ENCODE peak calls at places on chromosome 17, in six cellular contexts. One of them, this sample, is unnamed.

GRCh38 chr17:29169806-29170591 is 10.2 kb downstream of the MYO18A start:
- DNase-seq in GM23338: no peak
- DNase-seq in stomach: no peak
- DNase-seq in GM06990: no peak
- DNase-seq in B cell: no peak
- DNase-seq in neural progenitor cell: no peak
- DNase-seq in this sample: no peak

GRCh38 chr17:73640691-73641090 is 3.6 kb downstream of the SDK2 start:
- DNase-seq in GM23338: no peak
- DNase-seq in stomach: no peak
- DNase-seq in GM06990: no peak
- DNase-seq in B cell: no peak
- DNase-seq in neural progenitor cell: no peak
- DNase-seq in this sample: no peak

GRCh38 chr17:3667366-3668278 is 756 bp downstream of the TAX1BP3 start:
- DNase-seq in GM23338: peak
- DNase-seq in stomach: peak
- DNase-seq in GM06990: no peak
- DNase-seq in B cell: no peak
- DNase-seq in neural progenitor cell: peak
- DNase-seq in this sample: no peak

GRCh38 chr17:30236807-30237206 is 1.3 kb upstream of the SLC6A4 start:
- DNase-seq in GM23338: peak
- DNase-seq in stomach: peak
- DNase-seq in GM06990: no peak
- DNase-seq in B cell: peak
- DNase-seq in neural progenitor cell: peak
- DNase-seq in this sample: peak

GRCh38 chr17:67032382-67032781 is 12.0 kb upstream of the CACNG1 start:
- DNase-seq in GM23338: no peak
- DNase-seq in stomach: no peak
- DNase-seq in GM06990: no peak
- DNase-seq in B cell: no peak
- DNase-seq in neural progenitor cell: no peak
- DNase-seq in this sample: no peak

GRCh38 chr17:45253879-45254278 is 8.0 kb downstream of the SPATA32 start:
- DNase-seq in GM23338: no peak
- DNase-seq in stomach: no peak
- DNase-seq in GM06990: no peak
- DNase-seq in B cell: no peak
- DNase-seq in neural progenitor cell: no peak
- DNase-seq in this sample: no peak

GRCh38 chr17:13884347-13884746 is 185.0 kb upstream of the COX10 start:
- DNase-seq in GM23338: no peak
- DNase-seq in stomach: no peak
- DNase-seq in GM06990: no peak
- DNase-seq in B cell: no peak
- DNase-seq in neural progenitor cell: no peak
- DNase-seq in this sample: no peak

GRCh38 chr17:31452101-31452500 is 60.6 kb downstream of the RAB11FIP4 start:
- DNase-seq in GM23338: no peak
- DNase-seq in stomach: no peak
- DNase-seq in GM06990: no peak
- DNase-seq in B cell: no peak
- DNase-seq in neural progenitor cell: peak
- DNase-seq in this sample: no peak

GRCh38 chr17:71304498-71305158 is 816.2 kb upstream of the SOX9 start:
- DNase-seq in GM23338: peak
- DNase-seq in stomach: no peak
- DNase-seq in GM06990: no peak
- DNase-seq in B cell: no peak
- DNase-seq in neural progenitor cell: no peak
- DNase-seq in this sample: no peak

GRCh38 chr17:1947743-1948516 is 77.2 kb downstream of the RTN4RL1 start:
- DNase-seq in GM23338: no peak
- DNase-seq in stomach: no peak
- DNase-seq in GM06990: no peak
- DNase-seq in B cell: no peak
- DNase-seq in neural progenitor cell: no peak
- DNase-seq in this sample: no peak

GRCh38 chr17:48053758-48054237 is 5.6 kb downstream of the NFE2L1 start:
- DNase-seq in GM23338: peak
- DNase-seq in stomach: no peak
- DNase-seq in GM06990: no peak
- DNase-seq in B cell: no peak
- DNase-seq in neural progenitor cell: peak
- DNase-seq in this sample: no peak

GRCh38 chr17:6366144-6366755 is 68.7 kb downstream of the AIPL1 start:
- DNase-seq in GM23338: no peak
- DNase-seq in stomach: no peak
- DNase-seq in GM06990: no peak
- DNase-seq in B cell: no peak
- DNase-seq in neural progenitor cell: no peak
- DNase-seq in this sample: no peak

GRCh38 chr17:50201226-50201854 is at the start of gene COL1A1:
- DNase-seq in GM23338: peak
- DNase-seq in stomach: peak
- DNase-seq in GM06990: no peak
- DNase-seq in B cell: no peak
- DNase-seq in neural progenitor cell: peak
- DNase-seq in this sample: no peak

GRCh38 chr17:55641559-55642160 is 81.0 kb downstream of the TMEM100 start:
- DNase-seq in GM23338: peak
- DNase-seq in stomach: peak
- DNase-seq in GM06990: no peak
- DNase-seq in B cell: peak
- DNase-seq in neural progenitor cell: peak
- DNase-seq in this sample: peak

GRCh38 chr17:6574689-6575595 is 18.6 kb upstream of the PITPNM3 start:
- DNase-seq in GM23338: no peak
- DNase-seq in stomach: peak
- DNase-seq in GM06990: peak
- DNase-seq in B cell: peak
- DNase-seq in neural progenitor cell: peak
- DNase-seq in this sample: peak

DNA sequence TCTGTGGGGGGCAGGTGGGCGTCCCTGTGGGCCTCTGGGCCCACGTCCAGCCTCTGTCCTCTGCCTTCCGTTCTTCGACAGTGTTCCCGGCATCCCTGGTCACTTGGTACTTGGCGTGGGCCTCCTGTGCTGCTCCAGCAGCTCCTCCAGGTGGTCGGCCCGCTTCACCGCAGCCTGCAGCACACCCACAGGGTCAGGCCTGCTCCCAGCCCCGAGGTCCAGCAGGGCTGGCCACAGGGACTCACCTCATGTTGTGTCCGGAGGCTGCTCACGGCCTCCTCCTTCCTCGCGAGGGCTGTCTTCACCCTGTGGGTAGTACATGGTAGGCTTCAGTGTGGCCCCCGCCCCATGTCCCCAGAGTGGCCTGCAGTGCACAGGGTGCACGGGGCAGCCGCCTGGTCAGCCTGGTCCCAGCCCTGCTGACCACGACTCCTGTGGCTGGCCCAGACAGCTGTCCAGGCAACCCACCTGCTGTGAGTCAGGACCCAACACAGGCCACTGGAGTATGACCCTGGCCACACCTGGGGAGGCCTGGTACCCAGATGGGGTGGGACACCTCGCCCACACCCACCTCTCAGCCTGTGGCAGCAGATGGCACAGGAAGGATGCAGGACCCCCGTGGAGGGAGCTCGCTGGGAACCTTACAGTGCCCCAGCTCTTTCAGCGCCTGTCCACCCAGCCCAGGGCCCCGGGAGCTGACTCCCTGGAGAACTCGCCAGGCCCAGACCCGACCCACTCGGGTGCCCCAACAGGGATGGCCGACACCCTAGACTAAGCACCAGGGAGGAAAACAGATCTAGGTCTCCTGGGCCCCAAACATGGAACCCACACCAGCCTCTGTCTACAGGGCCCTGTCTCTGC is 23.9 kb upstream of the AATK start:
- DNase-seq in GM23338: peak
- DNase-seq in stomach: no peak
- DNase-seq in GM06990: no peak
- DNase-seq in B cell: no peak
- DNase-seq in neural progenitor cell: peak
- DNase-seq in this sample: no peak
- TF ChIP-seq CTCF in GM23338: peak
- TF ChIP-seq CTCF in stomach: no peak
- TF ChIP-seq CTCF in GM06990: no peak
- TF ChIP-seq CTCF in B cell: no peak
- TF ChIP-seq CTCF in neural progenitor cell: peak
- TF ChIP-seq CTCF in this sample: no peak

GRCh38 chr17:42163113-42163512 is 8.3 kb upstream of the RAB5C start:
- DNase-seq in GM23338: peak
- DNase-seq in stomach: no peak
- DNase-seq in GM06990: no peak
- DNase-seq in B cell: no peak
- DNase-seq in neural progenitor cell: peak
- DNase-seq in this sample: peak
- TF ChIP-seq CTCF in GM23338: peak
- TF ChIP-seq CTCF in stomach: no peak
- TF ChIP-seq CTCF in GM06990: peak
- TF ChIP-seq CTCF in B cell: peak
- TF ChIP-seq CTCF in neural progenitor cell: peak
- TF ChIP-seq CTCF in this sample: peak

GRCh38 chr17:75740631-75741077 is 19.4 kb downstream of the ITGB4 start:
- DNase-seq in GM23338: no peak
- DNase-seq in stomach: no peak
- DNase-seq in GM06990: no peak
- DNase-seq in B cell: no peak
- DNase-seq in neural progenitor cell: no peak
- DNase-seq in this sample: no peak
- TF ChIP-seq CTCF in GM23338: peak
- TF ChIP-seq CTCF in stomach: no peak
- TF ChIP-seq CTCF in GM06990: no peak
- TF ChIP-seq CTCF in B cell: no peak
- TF ChIP-seq CTCF in neural progenitor cell: no peak
- TF ChIP-seq CTCF in this sample: no peak

DNA sequence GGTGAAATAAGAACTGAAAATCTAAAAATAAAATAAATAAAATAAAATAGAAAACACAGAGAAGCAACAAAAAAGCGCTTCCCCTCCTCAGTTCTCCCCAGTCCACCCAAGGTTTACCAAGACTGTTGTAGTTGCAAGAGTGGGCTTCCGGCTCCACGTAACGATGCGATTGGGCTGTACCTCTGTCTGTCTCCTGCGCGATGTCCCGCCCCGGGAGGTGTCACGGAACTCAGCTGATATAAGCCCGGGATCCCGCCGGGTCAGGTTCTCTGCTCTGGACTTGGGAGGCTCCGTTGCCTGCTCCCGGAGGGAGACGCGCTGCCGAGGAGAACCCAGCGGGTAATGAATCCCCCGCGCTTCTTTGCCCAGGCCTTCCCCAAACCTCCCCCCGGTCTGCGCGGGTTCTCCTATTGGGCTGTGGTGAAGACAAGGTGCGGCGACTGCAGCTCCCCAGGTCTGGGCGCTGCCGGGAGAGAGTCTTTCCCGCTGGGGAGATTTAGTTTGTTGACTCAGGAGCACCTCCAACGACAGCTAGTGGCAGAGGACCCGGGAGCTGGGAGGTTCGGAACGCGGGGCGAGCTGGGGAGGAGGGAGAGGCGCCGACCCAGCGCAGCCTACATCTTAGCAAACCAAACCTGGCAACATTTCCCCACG is at the start of gene SLFN5:
- DNase-seq in GM23338: peak
- DNase-seq in stomach: peak
- DNase-seq in GM06990: peak
- DNase-seq in B cell: peak
- DNase-seq in neural progenitor cell: peak
- DNase-seq in this sample: peak
- TF ChIP-seq CTCF in GM23338: no peak
- TF ChIP-seq CTCF in stomach: no peak
- TF ChIP-seq CTCF in GM06990: no peak
- TF ChIP-seq CTCF in B cell: no peak
- TF ChIP-seq CTCF in neural progenitor cell: no peak
- TF ChIP-seq CTCF in this sample: no peak

GRCh38 chr17:7710341-7710740 is 5.3 kb downstream of the EFNB3 start:
- DNase-seq in GM23338: no peak
- DNase-seq in stomach: no peak
- DNase-seq in GM06990: no peak
- DNase-seq in B cell: no peak
- DNase-seq in neural progenitor cell: no peak
- DNase-seq in this sample: no peak

GRCh38 chr17:7713782-7714181 is 3.8 kb upstream of the DNAH2 start:
- DNase-seq in GM23338: no peak
- DNase-seq in stomach: no peak
- DNase-seq in GM06990: no peak
- DNase-seq in B cell: no peak
- DNase-seq in neural progenitor cell: no peak
- DNase-seq in this sample: no peak

GRCh38 chr17:7709031-7709430 is 4.0 kb downstream of the EFNB3 start:
- DNase-seq in GM23338: no peak
- DNase-seq in stomach: no peak
- DNase-seq in GM06990: no peak
- DNase-seq in B cell: no peak
- DNase-seq in neural progenitor cell: no peak
- DNase-seq in this sample: no peak

GRCh38 chr17:7712111-7712771 is 5.3 kb upstream of the DNAH2 start:
- DNase-seq in GM23338: peak
- DNase-seq in stomach: no peak
- DNase-seq in GM06990: no peak
- DNase-seq in B cell: no peak
- DNase-seq in neural progenitor cell: peak
- DNase-seq in this sample: no peak

DNA sequence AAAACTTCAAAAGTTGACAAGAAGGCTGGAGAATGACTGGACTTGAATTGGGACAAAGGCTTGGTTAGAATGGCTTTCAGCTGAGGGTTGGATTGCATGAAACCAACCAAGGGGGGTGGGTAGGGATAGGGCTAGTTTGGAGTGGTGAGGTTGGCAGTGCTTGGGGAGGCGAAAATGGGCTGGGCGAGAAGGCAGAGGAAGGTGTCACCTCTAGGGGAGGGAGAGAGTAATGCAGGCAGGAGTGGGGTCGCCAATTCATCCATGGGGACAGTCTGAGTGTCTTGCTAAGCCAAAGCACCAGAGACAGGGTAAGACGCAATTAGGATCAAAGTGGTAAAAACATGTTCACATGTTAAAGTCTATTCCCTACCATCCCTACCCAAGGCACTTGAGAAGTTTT is 6.2 kb upstream of the DNAH2 start:
- DNase-seq in GM23338: peak
- DNase-seq in stomach: no peak
- DNase-seq in GM06990: no peak
- DNase-seq in B cell: no peak
- DNase-seq in neural progenitor cell: peak
- DNase-seq in this sample: no peak
- TF ChIP-seq CTCF in GM23338: peak
- TF ChIP-seq CTCF in stomach: no peak
- TF ChIP-seq CTCF in GM06990: peak
- TF ChIP-seq CTCF in B cell: no peak
- TF ChIP-seq CTCF in neural progenitor cell: peak
- TF ChIP-seq CTCF in this sample: no peak

GRCh38 chr17:77145635-77146632 is 5.2 kb downstream of the SEC14L1 start:
- DNase-seq in GM23338: peak
- DNase-seq in stomach: peak
- DNase-seq in GM06990: peak
- DNase-seq in B cell: peak
- DNase-seq in neural progenitor cell: no peak
- DNase-seq in this sample: peak
- TF ChIP-seq CTCF in GM23338: peak
- TF ChIP-seq CTCF in stomach: peak
- TF ChIP-seq CTCF in GM06990: peak
- TF ChIP-seq CTCF in B cell: no peak
- TF ChIP-seq CTCF in neural progenitor cell: peak
- TF ChIP-seq CTCF in this sample: no peak

GRCh38 chr17:41533613-41534012 is 5.5 kb upstream of the KRT19 start:
- DNase-seq in GM23338: no peak
- DNase-seq in stomach: no peak
- DNase-seq in GM06990: no peak
- DNase-seq in B cell: no peak
- DNase-seq in neural progenitor cell: no peak
- DNase-seq in this sample: no peak
- TF ChIP-seq CTCF in GM23338: no peak
- TF ChIP-seq CTCF in stomach: no peak
- TF ChIP-seq CTCF in GM06990: no peak
- TF ChIP-seq CTCF in B cell: no peak
- TF ChIP-seq CTCF in neural progenitor cell: no peak
- TF ChIP-seq CTCF in this sample: no peak